ENCODE peak calls at places on chromosomes 16 and 17, in six cellular contexts. T is AG04450, M is body of pancreas, D is heart right ventricle, C is fibroblast of lung, X is hepatocyte. O is an unnamed sample.

GRCh38 chr16:4697867-4698291 is 4.5 kb downstream of the NUDT16L1 start:
- DNase-seq in D (no peak), C (no peak), M (no peak), X (no peak), T (no peak), O (no peak)

GRCh38 chr17:49456172-49456965 is 38.7 kb upstream of the NGFR start:
- DNase-seq in X (peak), D (no peak), M (no peak), T (peak), C (peak), O (peak)

GRCh38 chr17:15651583-15652110 is 32.1 kb upstream of the FBXW10B start:
- DNase-seq in X (peak), D (peak), M (peak), T (peak), C (peak), O (peak)

GRCh38 chr17:1769826-1770477 is 8.1 kb downstream of the SERPINF1 start:
- DNase-seq in D (no peak), T (no peak), X (peak), C (no peak), M (peak), O (no peak)

GRCh38 chr16:28863929-28864886 is 565 bp downstream of the SH2B1 start:
- DNase-seq in D (no peak), X (peak), M (no peak), C (peak), T (no peak), O (peak)

GRCh38 chr16:4052801-4053662 is 63.2 kb downstream of the ADCY9 start:
- DNase-seq in D (peak), M (peak), X (no peak), T (no peak), C (peak), O (peak)

GRCh38 chr17:75913537-75914210 is 9.0 kb upstream of the MRPL38 start:
- DNase-seq in T (no peak), M (no peak), C (no peak), D (no peak), X (no peak), O (no peak)

GRCh38 chr16:86306046-86306644 is 204.2 kb upstream of the FOXF1 start:
- DNase-seq in X (no peak), T (peak), M (no peak), C (peak), D (no peak), O (no peak)

GRCh38 chr17:65173284-65173793 is 36.2 kb downstream of the RGS9 start:
- DNase-seq in X (peak), C (peak), M (peak), D (peak), T (no peak), O (peak)

GRCh38 chr16:75494696-75495601 is at the start of gene CHST6:
- DNase-seq in M (peak), T (no peak), D (peak), C (no peak), X (peak), O (peak)

GRCh38 chr16:13856398-13856797 is 63.6 kb upstream of the ERCC4 start:
- DNase-seq in D (no peak), C (no peak), M (no peak), X (no peak), T (no peak), O (no peak)

GRCh38 chr16:31192856-31193642 is 9.5 kb downstream of the PYCARD start:
- DNase-seq in X (no peak), C (no peak), M (no peak), D (no peak), T (no peak), O (no peak)

GRCh38 chr16:1642753-1643152 is 30.6 kb downstream of the CRAMP1 start:
- DNase-seq in T (no peak), M (no peak), X (no peak), C (no peak), D (no peak), O (no peak)

GRCh38 chr17:53950207-53950857 is 127.6 kb downstream of the KIF2B start:
- DNase-seq in C (no peak), X (peak), T (no peak), M (no peak), D (no peak), O (no peak)

GRCh38 chr17:50550661-50551432 is 3.9 kb downstream of the SPATA20 start:
- DNase-seq in M (peak), C (peak), X (peak), D (peak), T (peak), O (peak)

GRCh38 chr17:37821025-37821713 is 76.3 kb upstream of the HNF1B start:
- DNase-seq in C (no peak), M (no peak), D (no peak), X (no peak), T (no peak), O (no peak)

GRCh38 chr17:60678118-60678444 is 430 bp downstream of the BCAS3 start:
- DNase-seq in C (no peak), M (no peak), T (no peak), D (no peak), X (no peak), O (no peak)

GRCh38 chr16:74455213-74455612 is 33.9 kb upstream of the CLEC18B start:
- DNase-seq in T (no peak), D (no peak), X (no peak), C (peak), M (no peak), O (no peak)

GRCh38 chr17:68749742-68750562 is 148.8 kb upstream of the FAM20A start:
- DNase-seq in M (no peak), D (no peak), T (no peak), X (no peak), C (no peak), O (no peak)

GRCh38 chr16:89330177-89330856 is 112.8 kb downstream of the ZNF778 start:
- DNase-seq in C (no peak), M (peak), T (no peak), D (no peak), X (no peak), O (no peak)

GRCh38 chr17:7367083-7367482 is 12.1 kb downstream of the TMEM95 start:
- DNase-seq in C (no peak), T (no peak), D (no peak), M (no peak), X (no peak), O (no peak)

GRCh38 chr16:58651965-58652348 is 22.3 kb upstream of the CNOT1 start:
- DNase-seq in X (no peak), C (no peak), T (no peak), D (no peak), M (no peak), O (no peak)

GRCh38 chr17:77083547-77083946 is 57.2 kb upstream of the SEC14L1 start:
- DNase-seq in X (no peak), C (no peak), T (no peak), D (no peak), M (no peak), O (no peak)

GRCh38 chr16:77414752-77415231 is 20.0 kb downstream of the ADAMTS18 start:
- DNase-seq in C (peak), T (no peak), M (no peak), X (no peak), D (no peak), O (no peak)

GRCh38 chr16:81723098-81723723 is 55.9 kb upstream of the PLCG2 start:
- DNase-seq in X (peak), C (peak), D (no peak), T (no peak), M (peak), O (peak)

GRCh38 chr17:50304781-50305404 is 30.6 kb downstream of the TMEM92 start:
- DNase-seq in C (peak), X (no peak), D (no peak), T (no peak), M (no peak), O (peak)

GRCh38 chr16:80250376-80250775 is 290.4 kb upstream of the DYNLRB2 start:
- DNase-seq in D (no peak), X (no peak), T (no peak), M (no peak), C (no peak), O (no peak)

GRCh38 chr16:57734308-57734924 is 1.2 kb upstream of the KATNB1 start:
- DNase-seq in D (no peak), X (no peak), C (no peak), T (no peak), M (no peak), O (no peak)

GRCh38 chr16:17470002-17470870 is 524 bp downstream of the XYLT1 start:
- DNase-seq in M (peak), X (peak), T (no peak), D (no peak), C (no peak), O (no peak)

GRCh38 chr17:6090253-6090652 is 20.1 kb downstream of the WSCD1 start:
- DNase-seq in X (no peak), M (no peak), T (no peak), D (no peak), C (no peak), O (no peak)

GRCh38 chr16:1105888-1106620 is 10.0 kb upstream of the C1QTNF8 start:
- DNase-seq in C (peak), D (peak), M (peak), T (peak), X (peak), O (peak)

GRCh38 chr17:8151120-8151640 is 1.0 kb downstream of the PER1 start:
- DNase-seq in C (peak), X (peak), D (peak), M (peak), T (peak), O (peak)

GRCh38 chr16:2774161-2774891 is 2.8 kb downstream of the ELOB start:
- DNase-seq in C (no peak), M (no peak), D (no peak), X (no peak), T (no peak), O (no peak)
- H3K27ac ChIP-seq in C (peak), M (no peak), D (no peak), X (no peak), T (no peak), O (no peak)

GRCh38 chr17:29747660-29748059 is 124.9 kb upstream of the CORO6 start:
- DNase-seq in T (no peak), X (no peak), M (no peak), C (no peak), D (no peak), O (no peak)

GRCh38 chr17:29746669-29747068 is 124.0 kb upstream of the CORO6 start:
- DNase-seq in T (no peak), D (no peak), M (no peak), C (no peak), X (no peak), O (no peak)

GRCh38 chr17:29740017-29740416 is 117.3 kb upstream of the CORO6 start:
- DNase-seq in C (no peak), D (no peak), X (no peak), M (no peak), T (no peak), O (no peak)

GRCh38 chr17:29742210-29742513 is 119.5 kb upstream of the CORO6 start:
- DNase-seq in M (no peak), X (no peak), C (no peak), D (no peak), T (no peak), O (no peak)

GRCh38 chr17:29744121-29744520 is 121.4 kb upstream of the CORO6 start:
- DNase-seq in T (no peak), X (no peak), D (no peak), M (no peak), C (no peak), O (no peak)
- H3K27ac ChIP-seq in T (peak), X (peak), D (peak), M (peak), C (no peak), O (no peak)

GRCh38 chr16:11673091-11674000 is 5.1 kb downstream of the SNN start:
- DNase-seq in T (no peak), D (peak), M (peak), C (no peak), X (no peak), O (no peak)
- H3K27ac ChIP-seq in T (no peak), D (peak), M (peak), C (no peak), X (no peak), O (peak)

GRCh38 chr17:63837480-63837879 is 5.0 kb downstream of the SMARCD2 start:
- DNase-seq in T (no peak), C (no peak), D (no peak), X (no peak), M (no peak), O (no peak)
- H3K27ac ChIP-seq in T (no peak), C (no peak), D (peak), X (no peak), M (peak), O (peak)

GRCh38 chr17:62718420-62718819 is 89.7 kb downstream of the MARCHF10 start:
- DNase-seq in D (no peak), X (peak), T (no peak), C (peak), M (no peak), O (no peak)
- H3K27ac ChIP-seq in D (no peak), X (no peak), T (no peak), C (no peak), M (no peak), O (no peak)

DNA sequence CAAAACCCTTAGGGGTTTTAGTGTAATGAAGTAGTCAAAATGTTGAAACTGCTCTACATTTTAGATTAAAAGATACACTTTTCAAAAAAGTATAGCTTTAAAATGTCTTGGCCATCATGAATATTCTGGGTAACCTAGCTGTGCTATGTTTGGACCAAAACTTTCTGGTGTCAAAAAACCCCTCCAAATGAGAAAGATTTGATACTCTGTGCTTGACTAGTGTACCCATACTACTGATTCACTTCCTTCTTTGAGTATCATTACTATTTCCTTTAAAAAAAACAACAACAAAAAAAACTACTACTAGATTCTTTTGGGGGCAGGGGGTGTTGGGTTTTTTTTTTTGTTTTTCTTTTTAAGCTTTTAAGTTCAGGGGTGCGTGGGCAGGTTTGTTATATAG is 37.3 kb downstream of the PTRH2 start:
- DNase-seq in D (no peak), X (no peak), C (no peak), M (no peak), T (no peak), O (no peak)
- H3K27ac ChIP-seq in D (no peak), X (peak), C (no peak), M (no peak), T (no peak), O (no peak)

DNA sequence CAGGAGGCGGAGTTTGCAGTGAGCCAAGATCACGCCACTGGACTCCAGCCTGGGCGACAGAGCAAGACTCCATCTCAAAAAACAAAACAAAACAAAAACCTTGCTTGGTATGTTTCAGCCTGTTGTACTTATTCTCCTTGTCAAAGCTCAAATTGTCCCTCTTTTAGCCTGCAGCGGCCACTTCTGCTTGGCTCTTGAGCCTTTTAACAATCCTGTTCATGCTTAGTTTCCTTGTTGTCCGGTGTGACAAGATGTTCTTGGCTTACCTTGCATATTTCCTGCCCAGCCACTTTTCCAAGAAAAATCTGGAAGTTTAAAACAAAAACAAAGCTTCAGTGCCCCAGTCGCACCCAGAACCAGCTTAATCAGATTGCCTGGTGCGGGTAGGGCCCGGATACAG is 81.0 kb downstream of the ABCC1 start:
- DNase-seq in M (no peak), D (no peak), C (no peak), T (no peak), X (no peak), O (no peak)
- H3K27ac ChIP-seq in M (peak), D (peak), C (no peak), T (no peak), X (no peak), O (peak)